ENCODE peak calls at places on chromosomes 4 and X, in five cellular contexts. W is lower lobe of right lung, K is ascending aorta, L is tibial artery, H is hepatocyte. G is an unnamed sample.

GRCh38 chrX:13933851-13934250 is 95.8 kb downstream of the GEMIN8 start:
- DNase-seq in W (no peak), K (no peak), L (no peak), H (no peak), G (no peak)

GRCh38 chrX:73683236-73683859 is 120.4 kb downstream of the CHIC1 start:
- DNase-seq in W (no peak), L (no peak), K (no peak), H (no peak), G (no peak)

GRCh38 chr4:3041192-3042142 is 32.9 kb downstream of the HTT-AS start:
- DNase-seq in L (peak; percentile 79), H (no peak), K (peak; percentile 17), W (peak; percentile 79), G (no peak)

GRCh38 chr4:5993876-5994811 is 24.1 kb downstream of the C4orf50 start:
- DNase-seq in K (no peak), L (peak; percentile 45), H (no peak), W (no peak), G (no peak)

GRCh38 chrX:126815816-126816215 is 3.7 kb upstream of the PRR32 start:
- DNase-seq in H (no peak), L (no peak), W (no peak), K (no peak), G (no peak)

GRCh38 chrX:74923942-74924448 is 1.3 kb downstream of the NEXMIF start:
- DNase-seq in H (peak; percentile 16), L (peak; percentile 64), W (peak; percentile 46), K (no peak), G (no peak)

GRCh38 chrX:56764153-56764974 is 35.3 kb downstream of the NBDY start:
- DNase-seq in K (no peak), H (peak; percentile 74), W (no peak), L (no peak), G (peak; percentile 76)

GRCh38 chrX:78945186-78945912 is at the start of gene P2RY10:
- DNase-seq in K (no peak), L (no peak), H (no peak), W (no peak), G (peak; percentile 59)

GRCh38 chrX:55778322-55778721 is 60.8 kb downstream of the RRAGB start:
- DNase-seq in K (no peak), L (no peak), W (no peak), H (no peak), G (no peak)

GRCh38 chrX:142663330-142664095 is 362.2 kb upstream of the SPANXN4 start:
- DNase-seq in W (no peak), K (no peak), H (peak; percentile 43), L (no peak), G (no peak)

GRCh38 chr4:112807083-112807482 is 170.1 kb downstream of the LARP7 start:
- DNase-seq in L (no peak), W (no peak), K (no peak), H (no peak), G (no peak)

GRCh38 chrX:48902135-48902534 is 4.4 kb downstream of the PQBP1 start:
- DNase-seq in W (no peak), L (no peak), H (no peak), K (no peak), G (no peak)

GRCh38 chrX:133985164-133986007 is at the start of gene GPC3:
- DNase-seq in W (peak; percentile 41), L (no peak), H (peak; percentile 71), K (no peak), G (no peak)
- H3K4me3 ChIP-seq in W (peak within 1 kb of the TSS; percentile 44), L (peak within 1 kb of the TSS; percentile 45), H (peak within 1 kb of the TSS; percentile 46), K (peak within 1 kb of the TSS; percentile 56), G (no peak within 1 kb of the TSS)

DNA sequence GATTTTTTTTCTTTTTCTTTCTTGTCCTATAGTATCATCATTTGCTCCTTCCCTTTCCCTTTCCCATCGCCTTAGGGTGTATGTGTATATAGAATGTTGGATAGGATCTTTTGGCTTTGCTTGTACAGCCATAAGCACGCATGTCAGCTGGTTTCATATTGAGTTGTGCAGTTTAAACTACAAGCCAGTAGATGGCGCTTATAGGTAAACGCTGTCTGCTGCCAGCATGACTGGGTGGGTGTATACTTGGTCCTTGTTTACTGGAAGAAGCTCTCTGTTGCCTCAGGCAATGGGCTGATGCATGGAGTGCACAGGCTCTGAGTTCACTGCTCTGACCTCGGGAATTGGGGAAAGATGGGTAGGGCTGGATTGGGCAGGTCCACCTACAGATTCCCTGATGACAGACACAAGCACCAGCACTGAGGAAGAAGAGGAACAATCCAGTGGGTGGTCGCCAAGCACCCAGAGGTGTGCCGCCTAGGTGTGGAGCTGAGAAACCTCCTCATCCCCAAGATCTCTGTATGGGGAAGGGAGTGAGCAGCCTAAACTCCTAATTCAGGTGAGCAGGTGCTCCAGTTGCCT is 831.5 kb downstream of the STIM2 start:
- DNase-seq in H (peak; percentile 48), W (no peak), K (no peak), L (no peak), G (peak; percentile 7)
- TF ChIP-seq CTCF in H (peak; percentile 47), W (peak; percentile 39), K (no peak), L (no peak), G (peak; percentile 70)

DNA sequence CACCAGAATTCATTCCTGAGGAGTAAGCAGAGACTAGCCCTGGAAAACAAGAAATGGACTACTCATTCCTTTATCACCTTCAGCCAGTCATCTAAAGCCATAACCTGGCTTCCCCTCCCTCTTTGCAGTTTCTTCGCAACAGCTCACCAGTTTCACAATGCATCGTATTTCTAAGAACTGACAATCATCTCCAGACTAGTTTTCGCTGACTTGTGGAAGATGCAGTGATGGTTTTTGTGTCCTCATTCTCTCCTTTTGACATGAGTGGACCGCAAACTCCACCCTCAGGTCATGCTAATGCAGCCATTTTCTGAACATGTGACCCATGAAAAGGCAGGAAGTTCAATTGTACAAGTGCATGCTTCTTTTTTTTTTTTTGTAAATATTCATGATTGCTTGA is 1203.5 kb downstream of the PCDH7 start:
- DNase-seq in W (no peak), H (no peak), L (no peak), K (no peak), G (no peak)
- H3K4me3 ChIP-seq in W (no peak overlapping the region), H (no peak overlapping the region), L (no peak overlapping the region), K (no peak overlapping the region), G (no peak overlapping the region)

GRCh38 chr4:69071286-69071685 is 25.0 kb upstream of the UGT2B7 start:
- DNase-seq in L (no peak), W (no peak), K (no peak), H (no peak), G (no peak)
- TF ChIP-seq CTCF in L (no peak), W (no peak), K (no peak), H (no peak), G (no peak)

GRCh38 chr4:143382539-143382938 is 45.9 kb downstream of the GAB1 start:
- DNase-seq in L (no peak), W (no peak), H (no peak), K (no peak), G (no peak)
- H3K4me3 ChIP-seq in L (peak overlapping the region; percentile 2), W (no peak overlapping the region), H (no peak overlapping the region), K (peak overlapping the region; percentile 45), G (no peak overlapping the region)